ENCODE peak calls at places on chromosomes 1 and 21, in six cellular contexts. Y is suprapubic skin, N is stomach, C is sigmoid colon, X is heart left ventricle, Z is uterus. E is an unnamed sample.

GRCh38 chr1:60540176-60540575 is 466.6 kb upstream of the C1orf87 start:
- DNase-seq in Y (no peak), N (no peak), C (no peak), X (no peak), Z (no peak), E (no peak)

GRCh38 chr1:52727956-52728656 is 1.9 kb downstream of the ZYG11B start:
- DNase-seq in Y (no peak), N (no peak), C (no peak), X (no peak), Z (no peak), E (no peak)

GRCh38 chr1:28139033-28139712 is 37.3 kb downstream of the PTAFR start:
- DNase-seq in Y (no peak), N (no peak), C (no peak), X (no peak), Z (no peak), E (no peak)

GRCh38 chr1:183622013-183622412 is 13.6 kb downstream of the ARPC5 start:
- DNase-seq in Y (no peak), N (no peak), C (no peak), X (no peak), Z (no peak), E (no peak)

GRCh38 chr1:23452011-23452411 is 27.5 kb upstream of the TCEA3 start:
- DNase-seq in Y (peak), N (peak), C (peak), X (no peak), Z (no peak), E (peak)

GRCh38 chr1:245380790-245381535 is 226.2 kb downstream of the KIF26B start:
- DNase-seq in Y (no peak), N (no peak), C (no peak), X (no peak), Z (no peak), E (no peak)

GRCh38 chr1:236338096-236338495 is 56.0 kb upstream of the EDARADD start:
- DNase-seq in Y (no peak), N (no peak), C (no peak), X (no peak), Z (no peak), E (no peak)

GRCh38 chr1:174626031-174627020 is 178.6 kb downstream of the GPR52 start:
- DNase-seq in Y (no peak), N (no peak), C (no peak), X (no peak), Z (no peak), E (no peak)

GRCh38 chr1:17538428-17539130 is 919 bp upstream of the ARHGEF10L start:
- DNase-seq in Y (no peak), N (no peak), C (peak), X (no peak), Z (peak), E (no peak)

GRCh38 chr1:238606457-238606856 is 715.7 kb upstream of the ZP4 start:
- DNase-seq in Y (no peak), N (no peak), C (no peak), X (no peak), Z (no peak), E (no peak)

GRCh38 chr1:101059945-101060542 is 34.5 kb upstream of the DPH5 start:
- DNase-seq in Y (no peak), N (no peak), C (no peak), X (no peak), Z (no peak), E (no peak)
- TF ChIP-seq POLR2A in Y (no peak), N (no peak), C (no peak), X (no peak), Z (no peak), E (no peak)

GRCh38 chr21:31449912-31450535 is 106.0 kb upstream of the TIAM1 start:
- DNase-seq in Y (no peak), N (no peak), C (peak), X (no peak), Z (no peak), E (no peak)

GRCh38 chr21:31446206-31446900 is 102.3 kb upstream of the TIAM1 start:
- DNase-seq in Y (no peak), N (no peak), C (no peak), X (no peak), Z (no peak), E (no peak)

GRCh38 chr21:31442339-31442738 is 98.3 kb upstream of the TIAM1 start:
- DNase-seq in Y (no peak), N (no peak), C (no peak), X (no peak), Z (no peak), E (no peak)

GRCh38 chr21:31447477-31447876 is 103.4 kb upstream of the TIAM1 start:
- DNase-seq in Y (no peak), N (no peak), C (peak), X (no peak), Z (peak), E (no peak)

GRCh38 chr21:31444061-31444460 is 100.0 kb upstream of the TIAM1 start:
- DNase-seq in Y (no peak), N (no peak), C (no peak), X (no peak), Z (no peak), E (no peak)
- H3K4me3 ChIP-seq in Y (no peak), N (no peak), C (no peak), X (no peak), Z (no peak), E (no peak)

GRCh38 chr1:67572217-67572593 is 112.8 kb upstream of the GADD45A start:
- DNase-seq in Y (no peak), N (no peak), C (no peak), X (no peak), Z (no peak), E (no peak)
- H3K27ac ChIP-seq in Y (no peak), N (peak), C (no peak), X (no peak), Z (no peak), E (no peak)

GRCh38 chr1:162070825-162071224 is 1.3 kb downstream of the NOS1AP start:
- DNase-seq in Y (no peak), N (no peak), C (no peak), X (no peak), Z (no peak), E (no peak)

GRCh38 chr1:162065016-162065415 is 4.5 kb upstream of the NOS1AP start:
- DNase-seq in Y (no peak), N (no peak), C (no peak), X (no peak), Z (no peak), E (no peak)

GRCh38 chr1:162072770-162073169 is 3.3 kb downstream of the NOS1AP start:
- DNase-seq in Y (no peak), N (no peak), C (no peak), X (no peak), Z (no peak), E (no peak)

GRCh38 chr1:162070094-162070748 is 730 bp downstream of the NOS1AP start:
- DNase-seq in Y (peak), N (peak), C (peak), X (no peak), Z (peak), E (no peak)

DNA sequence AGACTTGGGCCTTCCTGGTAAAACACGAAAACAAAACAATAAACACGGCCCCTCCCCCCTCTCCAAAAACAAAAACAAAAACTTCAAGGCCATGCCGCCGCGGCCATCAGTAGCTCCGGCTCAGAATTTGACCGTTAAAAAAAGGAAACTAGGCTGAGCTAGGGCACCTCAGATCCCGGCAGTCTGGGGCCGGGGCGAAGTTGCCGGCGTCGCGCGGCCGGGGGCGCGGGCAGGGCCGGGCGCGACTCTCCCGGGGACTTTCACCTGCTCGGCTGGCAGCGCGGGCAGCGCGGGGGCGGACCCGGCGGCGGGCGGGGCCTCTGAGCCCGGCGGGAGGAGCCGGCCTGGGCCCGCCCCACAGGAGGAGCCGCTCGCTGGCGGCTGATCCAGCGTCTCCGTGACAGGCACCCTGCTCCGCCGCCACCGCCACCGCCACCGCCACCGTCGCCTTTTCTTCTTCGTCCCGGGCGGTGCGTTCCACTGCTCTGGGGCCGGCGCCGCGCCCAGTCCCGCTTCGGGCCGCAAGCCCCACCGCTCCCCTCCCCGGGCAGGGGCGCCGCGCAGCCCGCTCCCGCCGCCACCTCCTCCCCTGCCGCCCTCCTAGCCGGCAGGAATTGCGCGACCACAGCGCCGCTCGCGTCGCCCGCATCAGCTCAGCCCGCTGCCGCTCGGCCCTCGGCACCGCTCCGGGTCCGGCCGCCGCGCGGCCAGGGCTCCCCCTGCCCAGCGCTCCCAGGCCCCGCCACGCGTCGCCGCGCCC is at the start of gene NOS1AP:
- DNase-seq in Y (peak), N (peak), C (peak), X (peak), Z (peak), E (peak)
- TF ChIP-seq POLR2A in Y (no peak), N (no peak), C (no peak), X (no peak), Z (peak), E (peak)

DNA sequence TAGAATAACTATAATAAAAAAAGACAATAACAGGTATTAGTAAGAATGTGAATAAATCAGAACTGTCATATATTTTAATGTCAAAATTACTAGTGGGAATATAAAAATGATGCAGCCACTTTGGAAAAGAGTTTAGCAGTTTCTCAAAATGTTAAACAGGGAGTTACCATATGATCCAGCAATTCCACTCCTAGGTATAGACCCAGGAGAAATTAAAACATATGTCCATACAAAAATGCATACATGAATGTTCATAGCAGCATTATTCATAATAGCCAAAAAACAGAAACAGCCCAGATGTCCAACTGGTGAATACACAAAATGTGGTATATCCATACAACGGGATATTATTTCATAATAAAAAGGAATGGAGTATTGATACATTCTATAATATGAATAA is 71.6 kb downstream of the NVL start:
- DNase-seq in Y (no peak), N (no peak), C (no peak), X (no peak), Z (no peak), E (no peak)
- H3K4me3 ChIP-seq in Y (no peak), N (no peak), C (no peak), X (no peak), Z (no peak), E (no peak)